ENCODE peak calls at places on chromosome 9, in five cellular contexts. V is MM.1S; U is stimulated activated CD4-positive, alpha-beta T cell treated with anti-CD3 and anti-CD28 coated beads, Interleukin-12 subunit alpha, Interleukin-12 subunit beta, amount 100 ng/mL, for 48 hours; D is frontal cortex; H is Calu3. W is an unnamed sample.

GRCh38 chr9:127776195-127776918 is 2.1 kb downstream of the SH2D3C start:
- DNase-seq in H (no peak), V (peak; percentile 83), D (no peak), U (peak; percentile 58), W (no peak)

GRCh38 chr9:136051568-136052432 is 43.3 kb downstream of the NACC2 start:
- DNase-seq in V (no peak), D (peak; percentile 74), H (peak; percentile 85), U (no peak), W (peak; percentile 90)

GRCh38 chr9:122822056-122822455 is 6.3 kb downstream of the PDCL start:
- DNase-seq in V (no peak), U (no peak), H (no peak), D (no peak), W (no peak)

GRCh38 chr9:35548571-35548970 is 56.5 kb upstream of the TESK1 start:
- DNase-seq in U (no peak), H (no peak), D (no peak), V (no peak), W (no peak)

GRCh38 chr9:116234091-116234490 is 80.5 kb downstream of the PAPPA start:
- DNase-seq in U (no peak), D (no peak), H (no peak), V (no peak), W (no peak)

GRCh38 chr9:111661150-111661801 is at the start of gene GNG10:
- DNase-seq in V (peak; percentile 53), U (peak; percentile 53), H (peak; percentile 65), D (peak; percentile 79), W (peak; percentile 14)

GRCh38 chr9:88994820-88995180 is 3.5 kb downstream of the S1PR3 start:
- DNase-seq in V (no peak), H (no peak), D (no peak), U (no peak), W (no peak)

GRCh38 chr9:120522558-120522957 is 57.4 kb downstream of the CDK5RAP2 start:
- DNase-seq in V (no peak), H (no peak), U (no peak), D (no peak), W (no peak)

GRCh38 chr9:135075234-135076142 is 12.0 kb upstream of the OLFM1 start:
- DNase-seq in D (peak; percentile 84), H (peak; percentile 28), U (no peak), V (no peak), W (no peak)

GRCh38 chr9:38042626-38043359 is 26.2 kb downstream of the SHB start:
- DNase-seq in H (no peak), V (no peak), D (no peak), U (no peak), W (no peak)

GRCh38 chr9:120212853-120213200 is 367.1 kb downstream of the CDK5RAP2 start:
- DNase-seq in H (no peak), U (no peak), V (no peak), D (no peak), W (no peak)

GRCh38 chr9:114377046-114377445 is 10.7 kb downstream of the AKNA start:
- DNase-seq in U (no peak), H (no peak), V (no peak), D (no peak), W (no peak)

GRCh38 chr9:3740690-3741419 is 215.1 kb upstream of the RFX3 start:
- DNase-seq in U (no peak), H (no peak), D (no peak), V (no peak), W (no peak)

GRCh38 chr9:92385001-92385400 is 19.4 kb downstream of the OGN start:
- DNase-seq in D (no peak), U (no peak), V (no peak), H (no peak), W (no peak)

GRCh38 chr9:131405429-131405828 is 11.5 kb downstream of the PRRC2B start:
- DNase-seq in H (no peak), V (no peak), D (no peak), U (no peak), W (no peak)

GRCh38 chr9:109182550-109182939 is 15.5 kb upstream of the FRRS1L start:
- DNase-seq in H (no peak), V (no peak), D (no peak), U (no peak), W (no peak)

GRCh38 chr9:69332067-69332685 is 7.2 kb downstream of the ENTREP1 start:
- DNase-seq in H (no peak), V (no peak), D (no peak), U (no peak), W (no peak)

GRCh38 chr9:71608825-71609452 is 159.4 kb downstream of the CEMIP2 start:
- DNase-seq in H (peak; percentile 5), V (no peak), D (no peak), U (no peak), W (no peak)

GRCh38 chr9:88202321-88202720 is 64.0 kb upstream of the SPATA31C2 start:
- DNase-seq in H (no peak), V (no peak), D (no peak), U (no peak), W (no peak)

GRCh38 chr9:91727316-91727861 is 222.6 kb downstream of the ROR2 start:
- DNase-seq in D (peak; percentile 69), H (peak; percentile 20), V (peak; percentile 58), U (peak; percentile 12), W (peak; percentile 15)

GRCh38 chr9:108463927-108464606 is 391.7 kb downstream of the ACTL7B start:
- DNase-seq in D (no peak), H (no peak), V (no peak), U (no peak), W (no peak)

GRCh38 chr9:120735415-120736126 is 21.3 kb upstream of the MEGF9 start:
- DNase-seq in D (no peak), H (peak; percentile 58), V (no peak), U (no peak), W (no peak)

GRCh38 chr9:37916471-37917314 is 12.8 kb upstream of the SLC25A51 start:
- DNase-seq in H (no peak), V (no peak), D (no peak), U (no peak), W (no peak)

GRCh38 chr9:88852794-88853193 is 138.5 kb upstream of the S1PR3 start:
- DNase-seq in U (no peak), H (no peak), V (no peak), D (no peak), W (no peak)

GRCh38 chr9:116318463-116319271 is 165.1 kb downstream of the PAPPA start:
- DNase-seq in U (no peak), D (peak; percentile 21), H (no peak), V (no peak), W (no peak)

GRCh38 chr9:89376741-89377140 is 58.4 kb downstream of the SECISBP2 start:
- DNase-seq in H (no peak), D (no peak), U (no peak), V (no peak), W (no peak)

GRCh38 chr9:122058707-122059106 is 34.4 kb downstream of the TTLL11 start:
- DNase-seq in D (no peak), H (no peak), V (no peak), U (no peak), W (no peak)

GRCh38 chr9:33782395-33783152 is 12.8 kb upstream of the PRSS3 start:
- DNase-seq in U (no peak), D (no peak), V (no peak), H (no peak), W (no peak)

GRCh38 chr9:134957165-134957944 is 39.6 kb upstream of the FCN1 start:
- DNase-seq in H (no peak), U (no peak), D (no peak), V (no peak), W (no peak)

GRCh38 chr9:96417610-96418073 is 528 bp downstream of the ZNF367 start:
- DNase-seq in H (peak; percentile 8), U (no peak), D (no peak), V (no peak), W (no peak)

W was measured in SHP77.